ENCODE peak calls at places on chromosome X, in nine cellular contexts. One of them, this sample, is unnamed.

GRCh38 chrX:110146521-110146920 is 143.6 kb downstream of the TMEM164 start:
- DNase-seq in NCI-H2171: peak; percentile 9
- DNase-seq in T47D: peak; percentile 54
- DNase-seq in cardiac fibroblast: peak; percentile 71
- DNase-seq in uterus: peak; percentile 51
- DNase-seq in stimulated activated CD8-positive, alpha-beta memory T cell treated with anti-CD3 and anti-CD28 coated beads, Interleukin-15, amount 100 ng/mL, for 24 hours: no peak
- DNase-seq in omental fat pad: no peak
- DNase-seq in testis: peak; percentile 26
- DNase-seq in stimulated activated CD4-positive, alpha-beta T cell treated with anti-CD3 and anti-CD28 coated beads, Interleukin-15, amount 100 ng/mL, for 24 hours: peak; percentile 10
- DNase-seq in this sample: peak; percentile 49

GRCh38 chrX:30570505-30570904 is 7.1 kb downstream of the TASL start:
- DNase-seq in NCI-H2171: no peak
- DNase-seq in T47D: peak; percentile 42
- DNase-seq in cardiac fibroblast: peak; percentile 39
- DNase-seq in uterus: no peak
- DNase-seq in stimulated activated CD8-positive, alpha-beta memory T cell treated with anti-CD3 and anti-CD28 coated beads, Interleukin-15, amount 100 ng/mL, for 24 hours: no peak
- DNase-seq in omental fat pad: no peak
- DNase-seq in testis: no peak
- DNase-seq in stimulated activated CD4-positive, alpha-beta T cell treated with anti-CD3 and anti-CD28 coated beads, Interleukin-15, amount 100 ng/mL, for 24 hours: no peak
- DNase-seq in this sample: no peak

GRCh38 chrX:37834937-37835336 is 12.4 kb downstream of the DYNLT3 start:
- DNase-seq in NCI-H2171: no peak
- DNase-seq in T47D: no peak
- DNase-seq in cardiac fibroblast: no peak
- DNase-seq in uterus: no peak
- DNase-seq in stimulated activated CD8-positive, alpha-beta memory T cell treated with anti-CD3 and anti-CD28 coated beads, Interleukin-15, amount 100 ng/mL, for 24 hours: no peak
- DNase-seq in omental fat pad: no peak
- DNase-seq in testis: no peak
- DNase-seq in stimulated activated CD4-positive, alpha-beta T cell treated with anti-CD3 and anti-CD28 coated beads, Interleukin-15, amount 100 ng/mL, for 24 hours: no peak
- DNase-seq in this sample: no peak

GRCh38 chrX:68666580-68666979 is 19.1 kb downstream of the STARD8 start:
- DNase-seq in NCI-H2171: no peak
- DNase-seq in T47D: no peak
- DNase-seq in cardiac fibroblast: no peak
- DNase-seq in uterus: no peak
- DNase-seq in stimulated activated CD8-positive, alpha-beta memory T cell treated with anti-CD3 and anti-CD28 coated beads, Interleukin-15, amount 100 ng/mL, for 24 hours: no peak
- DNase-seq in omental fat pad: no peak
- DNase-seq in testis: no peak
- DNase-seq in stimulated activated CD4-positive, alpha-beta T cell treated with anti-CD3 and anti-CD28 coated beads, Interleukin-15, amount 100 ng/mL, for 24 hours: no peak
- DNase-seq in this sample: no peak

GRCh38 chrX:87583679-87584078 is 66.1 kb downstream of the KLHL4 start:
- DNase-seq in NCI-H2171: no peak
- DNase-seq in T47D: peak; percentile 51
- DNase-seq in cardiac fibroblast: no peak
- DNase-seq in uterus: no peak
- DNase-seq in stimulated activated CD8-positive, alpha-beta memory T cell treated with anti-CD3 and anti-CD28 coated beads, Interleukin-15, amount 100 ng/mL, for 24 hours: no peak
- DNase-seq in omental fat pad: no peak
- DNase-seq in testis: no peak
- DNase-seq in stimulated activated CD4-positive, alpha-beta T cell treated with anti-CD3 and anti-CD28 coated beads, Interleukin-15, amount 100 ng/mL, for 24 hours: peak; percentile 4
- DNase-seq in this sample: peak; percentile 0

GRCh38 chrX:23662853-23663252 is 4.4 kb upstream of the PRDX4 start:
- DNase-seq in NCI-H2171: no peak
- DNase-seq in T47D: no peak
- DNase-seq in cardiac fibroblast: peak; percentile 17
- DNase-seq in uterus: no peak
- DNase-seq in stimulated activated CD8-positive, alpha-beta memory T cell treated with anti-CD3 and anti-CD28 coated beads, Interleukin-15, amount 100 ng/mL, for 24 hours: no peak
- DNase-seq in omental fat pad: no peak
- DNase-seq in testis: no peak
- DNase-seq in stimulated activated CD4-positive, alpha-beta T cell treated with anti-CD3 and anti-CD28 coated beads, Interleukin-15, amount 100 ng/mL, for 24 hours: peak; percentile 12
- DNase-seq in this sample: no peak

GRCh38 chrX:134721766-134722532 is 63.7 kb upstream of the PLAC1 start:
- DNase-seq in NCI-H2171: no peak
- DNase-seq in T47D: no peak
- DNase-seq in cardiac fibroblast: peak; percentile 51
- DNase-seq in uterus: no peak
- DNase-seq in stimulated activated CD8-positive, alpha-beta memory T cell treated with anti-CD3 and anti-CD28 coated beads, Interleukin-15, amount 100 ng/mL, for 24 hours: no peak
- DNase-seq in omental fat pad: no peak
- DNase-seq in testis: no peak
- DNase-seq in stimulated activated CD4-positive, alpha-beta T cell treated with anti-CD3 and anti-CD28 coated beads, Interleukin-15, amount 100 ng/mL, for 24 hours: no peak
- DNase-seq in this sample: no peak

GRCh38 chrX:1392376-1393130 is 640 bp upstream of the SLC25A6 start:
- DNase-seq in NCI-H2171: no peak
- DNase-seq in T47D: peak; percentile 83
- DNase-seq in cardiac fibroblast: peak; percentile 77
- DNase-seq in uterus: peak; percentile 74
- DNase-seq in stimulated activated CD8-positive, alpha-beta memory T cell treated with anti-CD3 and anti-CD28 coated beads, Interleukin-15, amount 100 ng/mL, for 24 hours: peak; percentile 29
- DNase-seq in omental fat pad: peak; percentile 46
- DNase-seq in testis: peak; percentile 82
- DNase-seq in stimulated activated CD4-positive, alpha-beta T cell treated with anti-CD3 and anti-CD28 coated beads, Interleukin-15, amount 100 ng/mL, for 24 hours: peak; percentile 73
- DNase-seq in this sample: no peak

GRCh38 chrX:109782994-109783711 is 50.1 kb upstream of the ACSL4 start:
- DNase-seq in NCI-H2171: no peak
- DNase-seq in T47D: no peak
- DNase-seq in cardiac fibroblast: no peak
- DNase-seq in uterus: no peak
- DNase-seq in stimulated activated CD8-positive, alpha-beta memory T cell treated with anti-CD3 and anti-CD28 coated beads, Interleukin-15, amount 100 ng/mL, for 24 hours: no peak
- DNase-seq in omental fat pad: no peak
- DNase-seq in testis: no peak
- DNase-seq in stimulated activated CD4-positive, alpha-beta T cell treated with anti-CD3 and anti-CD28 coated beads, Interleukin-15, amount 100 ng/mL, for 24 hours: peak; percentile 8
- DNase-seq in this sample: no peak